ENCODE peak calls at places on chromosomes 7 and 10, in four cellular contexts. Z is stomach, N is lower lobe of right lung, V is cardiac muscle cell. R is an unnamed sample.

GRCh38 chr10:102919237-102919959 is 1.3 kb downstream of the CNNM2 start:
- DNase-seq in Z (peak; percentile 40), N (peak; percentile 60), V (peak; percentile 34), R (peak; percentile 11)

GRCh38 chr10:100828744-100829102 is 83.3 kb downstream of the PAX2 start:
- DNase-seq in Z (no peak), N (no peak), V (peak; percentile 40), R (no peak)

GRCh38 chr10:13891542-13892431 is 305.0 kb downstream of the PRPF18 start:
- DNase-seq in Z (no peak), N (peak; percentile 63), V (peak; percentile 73), R (no peak)

GRCh38 chr7:123191132-123191531 is 8.6 kb downstream of the SLC13A1 start:
- DNase-seq in Z (peak; percentile 25), N (no peak), V (no peak), R (peak; percentile 53)

GRCh38 chr10:89574348-89574747 is 39.0 kb upstream of the SLC16A12 start:
- DNase-seq in Z (no peak), N (no peak), V (no peak), R (no peak)

GRCh38 chr10:33876547-33877400 is 542.3 kb upstream of the NRP1 start:
- DNase-seq in Z (no peak), N (no peak), V (no peak), R (no peak)

GRCh38 chr7:157989611-157990010 is 598.0 kb downstream of the PTPRN2 start:
- DNase-seq in Z (no peak), N (no peak), V (no peak), R (no peak)

GRCh38 chr10:78436706-78437406 is 403.2 kb downstream of the RPS24 start:
- DNase-seq in Z (no peak), N (no peak), V (no peak), R (no peak)

GRCh38 chr10:83045731-83046130 is 1093.6 kb upstream of the GHITM start:
- DNase-seq in Z (no peak), N (no peak), V (no peak), R (no peak)

GRCh38 chr7:152574892-152575511 is 100.9 kb downstream of the XRCC2 start:
- DNase-seq in Z (no peak), N (no peak), V (no peak), R (no peak)

GRCh38 chr10:77004917-77005564 is 632.6 kb downstream of the KCNMA1 start:
- DNase-seq in Z (no peak), N (no peak), V (peak; percentile 73), R (peak; percentile 47)

GRCh38 chr10:54958844-54959243 is 157.8 kb upstream of the PCDH15 start:
- DNase-seq in Z (no peak), N (no peak), V (no peak), R (no peak)

GRCh38 chr7:80640841-80641240 is 2.4 kb downstream of the CD36 start:
- DNase-seq in Z (no peak), N (no peak), V (no peak), R (no peak)

GRCh38 chr7:96080021-96080420 is 241.9 kb downstream of the SLC25A13 start:
- DNase-seq in Z (no peak), N (no peak), V (no peak), R (no peak)

GRCh38 chr7:110296321-110296720 is 794.6 kb upstream of the LRRN3 start:
- DNase-seq in Z (no peak), N (no peak), V (no peak), R (no peak)

GRCh38 chr7:119664601-119665000 is 608.4 kb upstream of the KCND2 start:
- DNase-seq in Z (no peak), N (no peak), V (no peak), R (no peak)

GRCh38 chr7:111090834-111091233 is at the start of gene LRRN3:
- DNase-seq in Z (no peak), N (no peak), V (peak; percentile 63), R (no peak)

GRCh38 chr10:128144547-128144946 is 18.3 kb upstream of the MKI67 start:
- DNase-seq in Z (no peak), N (no peak), V (no peak), R (no peak)

GRCh38 chr10:29998142-29998808 is 61.1 kb downstream of the JCAD start:
- DNase-seq in Z (peak; percentile 80), N (peak; percentile 75), V (peak; percentile 85), R (peak; percentile 84)

GRCh38 chr7:5282464-5283316 is at the start of gene SLC29A4:
- DNase-seq in Z (peak; percentile 62), N (no peak), V (peak; percentile 61), R (peak; percentile 54)

GRCh38 chr7:102190777-102191176 is 95.9 kb upstream of the SH2B2 start:
- DNase-seq in Z (no peak), N (no peak), V (no peak), R (no peak)

DNA sequence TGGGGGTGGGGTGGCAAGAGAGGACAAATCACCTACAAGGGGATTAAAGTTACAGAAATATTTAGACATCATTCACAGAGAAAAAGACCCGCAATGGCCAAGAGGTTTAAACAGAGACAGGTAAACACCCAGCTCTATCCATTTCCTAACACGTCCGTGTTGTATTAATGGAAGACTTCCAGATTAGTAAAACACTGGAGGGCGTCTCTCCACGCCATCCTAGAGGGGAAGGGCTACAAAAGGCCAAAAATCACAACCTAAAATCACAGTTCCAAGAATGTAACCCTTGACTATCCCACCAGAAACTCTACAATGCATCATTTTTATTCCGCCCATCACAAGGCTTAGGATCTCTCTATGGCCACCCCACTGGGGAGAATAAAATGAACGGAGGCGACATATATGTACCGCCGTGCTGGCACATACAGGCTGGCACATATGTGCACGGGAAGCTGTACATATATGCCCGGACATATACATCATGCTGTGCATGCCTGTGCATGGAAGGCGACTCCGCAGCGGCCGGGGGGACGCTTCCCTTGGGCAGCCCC is 758 bp downstream of the PCLO start:
- DNase-seq in Z (no peak), N (no peak), V (no peak), R (no peak)
- TF ChIP-seq CTCF in Z (no peak), N (no peak), V (no peak), R (no peak)

DNA sequence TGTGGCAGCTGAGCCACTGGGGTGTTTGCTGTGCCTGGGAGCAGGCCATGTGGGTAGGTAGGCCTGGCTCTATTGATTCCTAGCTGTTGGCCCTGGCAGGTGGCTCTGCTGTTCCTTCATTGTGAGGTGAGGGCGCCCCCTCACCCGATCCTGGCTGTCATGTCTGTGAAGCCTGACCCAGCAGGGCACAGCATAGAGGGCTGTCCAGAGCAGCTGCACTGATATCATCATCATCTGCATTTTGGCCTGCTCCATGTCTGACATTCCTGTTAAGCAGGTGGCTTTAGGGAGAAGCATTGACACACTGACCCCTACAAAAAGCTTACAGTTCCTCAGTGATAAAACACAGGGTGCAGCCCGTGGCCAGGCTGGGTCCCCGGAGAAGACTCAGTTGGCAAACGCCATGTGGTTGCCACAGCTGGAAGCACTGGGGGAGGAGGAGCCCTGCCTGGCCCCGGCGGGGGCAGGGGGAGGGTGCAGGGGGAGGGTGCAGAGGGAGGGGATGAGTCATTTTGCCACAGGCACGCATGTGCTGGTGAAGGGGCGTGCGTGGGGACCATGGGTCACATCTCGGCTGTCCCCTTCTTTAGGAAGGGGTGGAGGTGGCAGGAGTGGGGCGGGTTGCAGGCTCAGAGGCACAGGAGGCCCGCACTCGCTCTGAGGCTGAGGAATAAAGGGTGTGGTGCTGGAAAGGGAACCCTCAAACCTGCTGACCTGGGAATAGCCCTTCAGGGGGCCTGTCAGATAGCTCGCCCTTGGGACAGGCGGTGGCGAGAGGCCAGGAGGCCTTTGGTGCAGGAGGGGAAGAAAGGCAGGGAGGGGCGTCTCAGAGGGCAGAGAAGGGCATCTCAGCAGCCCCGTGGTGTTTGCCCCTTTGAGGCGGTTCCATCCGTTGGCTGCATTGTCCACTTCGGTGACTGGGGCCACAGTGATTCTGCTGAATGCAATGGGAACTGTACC is 31.6 kb downstream of the IKZF1 start:
- DNase-seq in Z (no peak), N (no peak), V (no peak), R (no peak)
- TF ChIP-seq CTCF in Z (no peak), N (no peak), V (no peak), R (no peak)

GRCh38 chr7:100015232-100016208 is at the start of gene ZKSCAN1:
- DNase-seq in Z (peak; percentile 92), N (peak; percentile 93), V (peak; percentile 95), R (peak; percentile 76)
- TF ChIP-seq CTCF in Z (no peak), N (no peak), V (no peak), R (no peak)

GRCh38 chr7:100493476-100494264 is 9.9 kb downstream of the NYAP1 start:
- DNase-seq in Z (peak; percentile 61), N (peak; percentile 68), V (no peak), R (peak; percentile 34)

GRCh38 chr7:100489824-100490223 is 6.1 kb downstream of the NYAP1 start:
- DNase-seq in Z (peak; percentile 38), N (no peak), V (peak; percentile 85), R (peak; percentile 58)

GRCh38 chr7:100490483-100491191 is 6.9 kb downstream of the NYAP1 start:
- DNase-seq in Z (no peak), N (no peak), V (no peak), R (no peak)

GRCh38 chr7:100491192-100491578 is 7.5 kb downstream of the NYAP1 start:
- DNase-seq in Z (no peak), N (no peak), V (no peak), R (no peak)

DNA sequence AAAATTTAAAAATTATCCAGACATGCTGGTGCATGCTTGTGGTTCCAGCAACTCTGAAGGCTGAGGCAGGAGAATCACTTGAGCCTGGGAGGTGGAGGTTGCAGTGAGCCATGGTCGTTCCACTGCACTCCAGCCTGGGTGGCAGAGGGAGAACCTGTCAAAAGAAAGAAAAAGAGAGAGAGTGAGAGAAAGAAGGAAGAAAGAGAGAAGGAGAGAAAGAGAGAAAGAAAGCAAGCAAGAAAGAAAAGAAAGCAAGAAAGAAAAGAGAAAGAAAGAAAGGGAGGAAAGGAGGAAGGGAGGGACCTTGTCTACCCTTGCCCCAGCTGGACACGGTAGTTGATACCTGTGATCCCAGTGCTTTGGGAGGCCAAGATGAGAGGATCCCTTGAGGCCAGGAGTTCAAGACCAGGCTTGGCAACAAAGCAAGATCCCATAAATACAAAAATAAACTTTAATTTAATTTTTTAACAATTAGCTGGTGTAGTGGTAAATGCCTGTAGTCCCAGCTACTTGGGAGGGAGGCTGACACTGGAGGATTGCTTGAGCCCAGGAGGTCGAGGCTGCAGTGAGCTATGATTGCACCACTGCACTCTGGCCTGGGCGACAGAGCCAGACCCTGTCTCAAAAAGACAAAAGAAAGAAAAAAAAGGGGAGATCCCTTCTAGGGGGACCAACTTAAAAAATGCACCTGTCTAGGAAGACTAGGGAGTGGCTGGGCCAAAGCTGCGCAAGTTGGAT is 9.2 kb downstream of the NYAP1 start:
- DNase-seq in Z (no peak), N (no peak), V (no peak), R (no peak)
- TF ChIP-seq CTCF in Z (no peak), N (no peak), V (no peak), R (no peak)

GRCh38 chr10:36118289-36118688 is 476.2 kb upstream of the FZD8 start:
- DNase-seq in Z (no peak), N (no peak), V (no peak), R (no peak)
- TF ChIP-seq CTCF in Z (no peak), N (no peak), V (no peak), R (no peak)

GRCh38 chr10:114931072-114931679 is 6.8 kb upstream of the TRUB1 start:
- DNase-seq in Z (no peak), N (no peak), V (no peak), R (no peak)
- TF ChIP-seq CTCF in Z (no peak), N (no peak), V (no peak), R (no peak)

GRCh38 chr10:130763071-130763470 is 548.5 kb downstream of the TCERG1L start:
- DNase-seq in Z (no peak), N (no peak), V (no peak), R (no peak)
- TF ChIP-seq CTCF in Z (no peak), N (no peak), V (no peak), R (no peak)

R was measured in Calu3.